ENCODE peak calls at places on chromosomes 13 and 19, in eight cellular contexts. L, W, J, U, Y, A, M and X are unnamed samples.
A peak's percentile ranks its signal among the peaks of the same experiment; 100 is the strongest.

GRCh38 chr13:66562054-66562453 is 668.1 kb downstream of the PCDH9 start:
- DNase-seq in L (no peak), W (no peak), J (no peak), U (no peak), Y (no peak), A (no peak), M (no peak), X (no peak)

GRCh38 chr13:36819064-36819810 is at the start of gene RFXAP:
- DNase-seq in L (peak; percentile 66), W (peak; percentile 92), J (peak; percentile 96), U (peak; percentile 81), Y (peak; percentile 96), A (peak; percentile 94), M (peak; percentile 17), X (peak; percentile 17)

GRCh38 chr13:39942901-39943273 is 287.4 kb downstream of the COG6 start:
- DNase-seq in L (peak; percentile 33), W (peak; percentile 83), J (peak; percentile 92), U (peak; percentile 69), Y (peak; percentile 73), A (peak; percentile 94), M (peak; percentile 49), X (peak; percentile 28)

GRCh38 chr13:21234537-21234936 is 58.1 kb downstream of the MRPL57 start:
- DNase-seq in L (no peak), W (no peak), J (no peak), U (peak; percentile 39), Y (no peak), A (no peak), M (no peak), X (no peak)

GRCh38 chr13:44347905-44348304 is 25.7 kb upstream of the SERP2 start:
- DNase-seq in L (no peak), W (no peak), J (peak; percentile 18), U (peak; percentile 91), Y (no peak), A (no peak), M (no peak), X (no peak)

GRCh38 chr13:77061362-77061761 is 34.4 kb upstream of the FBXL3 start:
- DNase-seq in L (no peak), W (no peak), J (no peak), U (no peak), Y (no peak), A (no peak), M (no peak), X (no peak)

GRCh38 chr13:89315287-89315686 is 1644.1 kb downstream of the SLITRK5 start:
- DNase-seq in L (no peak), W (no peak), J (no peak), U (no peak), Y (no peak), A (no peak), M (no peak), X (no peak)

GRCh38 chr13:42215578-42216421 is 56.2 kb upstream of the AKAP11 start:
- DNase-seq in L (peak; percentile 15), W (no peak), J (no peak), U (peak; percentile 66), Y (no peak), A (peak; percentile 77), M (no peak), X (peak; percentile 28)

GRCh38 chr19:38114651-38115050 is 109.4 kb downstream of the DPF1 start:
- DNase-seq in L (no peak), W (no peak), J (no peak), U (no peak), Y (no peak), A (no peak), M (no peak), X (no peak)

GRCh38 chr13:22846551-22846950 is 334.2 kb upstream of the SGCG start:
- DNase-seq in L (no peak), W (no peak), J (no peak), U (no peak), Y (no peak), A (no peak), M (no peak), X (no peak)

DNA sequence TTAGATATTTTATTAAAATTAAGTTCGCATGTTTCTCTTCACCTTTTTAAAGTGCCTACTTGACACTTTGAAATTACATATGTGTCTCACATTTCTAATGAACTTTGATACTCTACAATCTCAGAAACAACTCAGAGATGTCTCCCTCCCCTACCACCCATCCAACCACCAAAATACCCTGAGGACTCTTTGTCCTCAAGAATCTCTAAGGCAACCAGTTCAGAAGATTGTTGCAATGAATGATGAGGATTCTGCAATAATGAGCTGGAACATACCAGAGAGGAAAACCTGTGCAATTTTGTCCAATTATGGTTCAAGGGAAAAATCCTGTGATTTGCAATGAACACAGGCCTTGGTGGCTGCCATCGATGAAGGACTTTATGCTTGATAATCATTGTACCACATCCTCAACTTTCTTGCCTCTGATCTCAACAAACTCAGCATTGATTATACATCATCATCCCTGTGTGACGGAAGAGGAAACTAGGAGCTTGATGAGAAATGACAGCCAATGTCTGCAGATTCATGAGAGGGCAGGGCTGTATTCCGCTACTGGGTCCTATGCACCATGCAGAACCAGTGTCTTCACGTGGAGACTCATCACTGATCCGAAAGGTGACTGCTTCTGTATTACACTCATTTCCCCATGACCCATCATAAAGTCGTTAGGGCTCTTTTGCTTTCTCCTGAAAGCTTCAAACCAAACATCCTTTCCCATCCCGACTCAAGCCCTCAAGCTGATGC is 1.1 kb downstream of the FPR1 start:
- DNase-seq in L (no peak), W (no peak), J (no peak), U (no peak), Y (no peak), A (no peak), M (no peak), X (no peak)
- H3K4me3 ChIP-seq in L (no peak overlapping the region), W (no peak overlapping the region), J (no peak overlapping the region), U (no peak overlapping the region), Y (peak overlapping the region; percentile 7), A (no peak overlapping the region), M (no peak overlapping the region), X (no peak overlapping the region)

DNA sequence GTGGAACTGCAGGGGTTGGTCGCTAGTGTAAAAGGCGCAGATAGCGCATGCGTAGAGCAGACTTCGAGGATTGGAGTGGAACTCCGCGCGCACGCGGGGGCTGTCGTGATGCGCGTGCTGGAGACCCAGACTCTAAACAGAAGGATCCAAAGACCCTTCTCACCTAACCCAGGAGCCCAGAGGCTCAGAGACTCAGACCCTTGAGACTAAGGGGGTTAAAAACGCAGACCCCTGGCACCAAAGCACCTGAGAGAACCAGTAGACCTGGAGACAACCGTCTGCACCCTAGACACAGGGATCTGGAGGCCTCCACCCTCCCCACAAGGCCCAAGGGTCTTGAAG is 567 bp upstream of the CTU1 start:
- DNase-seq in L (no peak), W (no peak), J (no peak), U (no peak), Y (no peak), A (no peak), M (no peak), X (no peak)
- TF ChIP-seq CTCF in L (peak; percentile 15), W (no peak), J (no peak), U (no peak), Y (peak; percentile 11), A (no peak), M (no peak), X (no peak)

GRCh38 chr19:15166700-15167099 is 34.1 kb downstream of the NOTCH3 start:
- DNase-seq in L (no peak), W (no peak), J (no peak), U (no peak), Y (no peak), A (peak; percentile 39), M (no peak), X (no peak)
- H3K4me3 ChIP-seq in L (no peak overlapping the region), W (no peak overlapping the region), J (no peak overlapping the region), U (no peak overlapping the region), Y (no peak overlapping the region), A (no peak overlapping the region), M (no peak overlapping the region), X (no peak overlapping the region)

DNA sequence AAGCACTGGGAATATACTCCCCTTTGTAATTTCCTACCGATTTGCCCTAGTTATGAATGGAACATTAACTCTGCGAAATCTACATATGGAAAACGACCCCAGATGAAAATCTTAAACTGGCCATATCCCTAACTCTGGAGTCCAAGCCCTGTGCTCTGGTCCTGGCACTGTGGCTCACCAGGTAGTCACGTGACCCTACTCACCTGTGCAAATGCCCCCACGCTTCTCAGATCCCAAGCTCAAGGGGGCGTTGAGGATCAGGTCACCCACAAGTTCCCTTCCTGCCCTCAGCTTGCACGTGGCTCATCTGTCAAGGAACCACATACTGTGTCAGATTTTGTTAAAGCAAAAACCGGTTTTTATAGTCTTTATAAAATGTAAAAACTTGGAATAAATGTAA is 324.0 kb downstream of the SHISA2 start:
- DNase-seq in L (no peak), W (no peak), J (no peak), U (no peak), Y (no peak), A (peak; percentile 22), M (no peak), X (no peak)
- TF ChIP-seq CTCF in L (no peak), W (no peak), J (no peak), U (no peak), Y (no peak), A (no peak), M (no peak), X (no peak)

GRCh38 chr13:73961181-73961580 is 173.0 kb downstream of the KLF12 start:
- DNase-seq in L (no peak), W (no peak), J (no peak), U (no peak), Y (no peak), A (no peak), M (no peak), X (no peak)
- H3K4me3 ChIP-seq in L (no peak overlapping the region), W (no peak overlapping the region), J (no peak overlapping the region), U (no peak overlapping the region), Y (no peak overlapping the region), A (no peak overlapping the region), M (no peak overlapping the region), X (no peak overlapping the region)

GRCh38 chr19:30646806-30647205 is 274.6 kb downstream of the ZNF536 start:
- DNase-seq in L (no peak), W (no peak), J (peak; percentile 57), U (no peak), Y (no peak), A (no peak), M (no peak), X (no peak)

GRCh38 chr19:30649934-30650614 is 277.9 kb downstream of the ZNF536 start:
- DNase-seq in L (no peak), W (peak; percentile 61), J (peak; percentile 74), U (peak; percentile 49), Y (no peak), A (peak; percentile 79), M (no peak), X (peak; percentile 28)

GRCh38 chr19:30647891-30648290 is 275.7 kb downstream of the ZNF536 start:
- DNase-seq in L (no peak), W (peak; percentile 24), J (peak; percentile 40), U (no peak), Y (no peak), A (no peak), M (no peak), X (no peak)

GRCh38 chr19:30649149-30649548 is 277.0 kb downstream of the ZNF536 start:
- DNase-seq in L (no peak), W (no peak), J (no peak), U (no peak), Y (no peak), A (no peak), M (no peak), X (no peak)

GRCh38 chr19:30648321-30648720 is 276.1 kb downstream of the ZNF536 start:
- DNase-seq in L (no peak), W (peak; percentile 21), J (peak; percentile 59), U (no peak), Y (no peak), A (no peak), M (no peak), X (no peak)
- TF ChIP-seq CTCF in L (no peak), W (no peak), J (no peak), U (no peak), Y (no peak), A (no peak), M (no peak), X (no peak)